ENCODE peak calls at places on chromosomes 4 and X, in seven cellular contexts. L, O, K, C, S, M and A are unnamed samples.
A peak's percentile ranks its signal among the peaks of the same experiment; 100 is the strongest.

GRCh38 chrX:40154229-40154852 is 56.6 kb upstream of the BCOR start:
- DNase-seq in L (no peak), S (peak; percentile 73), C (peak; percentile 71), K (no peak), M (no peak), O (peak; percentile 69), A (no peak)

GRCh38 chr4:109079177-109079576 is 223.3 kb downstream of the COL25A1 start:
- DNase-seq in M (no peak), C (no peak), L (peak; percentile 52), K (no peak), O (no peak), S (peak; percentile 68), A (peak; percentile 8)

GRCh38 chrX:21943460-21944135 is 3.1 kb downstream of the SMS start:
- DNase-seq in C (peak; percentile 10), K (no peak), O (no peak), L (peak; percentile 92), M (no peak), S (peak; percentile 91), A (no peak)

GRCh38 chrX:39242187-39242586 is 440.9 kb downstream of the MID1IP1 start:
- DNase-seq in K (no peak), L (no peak), C (peak; percentile 42), S (peak; percentile 3), O (peak; percentile 64), M (no peak), A (peak; percentile 55)

GRCh38 chr4:166017804-166018203 is 144.8 kb downstream of the TLL1 start:
- DNase-seq in L (no peak), K (no peak), O (no peak), C (no peak), S (no peak), M (no peak), A (no peak)

GRCh38 chr4:1202526-1203378 is 30.4 kb upstream of the SPON2 start:
- DNase-seq in K (no peak), L (no peak), M (no peak), C (no peak), O (no peak), S (no peak), A (no peak)

GRCh38 chr4:122922877-122923511 is 597 bp upstream of the NUDT6 start:
- DNase-seq in K (peak; percentile 83), M (no peak), L (peak; percentile 82), S (peak; percentile 93), C (peak; percentile 88), O (peak; percentile 94), A (peak; percentile 85)

GRCh38 chr4:145048817-145049216 is 49.2 kb downstream of the ANAPC10 start:
- DNase-seq in S (no peak), L (no peak), C (no peak), M (no peak), K (no peak), O (no peak), A (no peak)

GRCh38 chrX:3176439-3176820 is 135.2 kb downstream of the ARSF start:
- DNase-seq in S (peak; percentile 71), K (no peak), O (peak; percentile 14), L (peak; percentile 49), C (no peak), M (no peak), A (peak; percentile 14)

GRCh38 chr4:102623622-102624021 is 122.5 kb downstream of the NFKB1 start:
- DNase-seq in S (peak; percentile 52), O (peak; percentile 67), K (no peak), M (no peak), L (peak; percentile 71), C (peak; percentile 41), A (no peak)

GRCh38 chrX:109774706-109775105 is 41.6 kb upstream of the ACSL4 start:
- DNase-seq in S (peak; percentile 76), O (no peak), C (no peak), M (no peak), K (no peak), L (peak; percentile 77), A (peak; percentile 39)

GRCh38 chr4:74118600-74119351 is 19.8 kb upstream of the CXCL2 start:
- DNase-seq in C (no peak), K (no peak), O (no peak), S (no peak), L (no peak), M (no peak), A (no peak)

GRCh38 chr4:108210989-108211725 is 42.4 kb upstream of the LEF1 start:
- DNase-seq in C (no peak), S (peak; percentile 9), M (no peak), K (no peak), O (no peak), L (peak; percentile 7), A (no peak)

GRCh38 chr4:76012388-76012801 is 5.1 kb upstream of the CXCL9 start:
- DNase-seq in C (no peak), O (no peak), S (peak; percentile 80), K (no peak), M (no peak), L (peak; percentile 91), A (no peak)

GRCh38 chr4:76016383-76016782 is 6.9 kb downstream of the CXCL10 start:
- DNase-seq in S (no peak), L (no peak), O (peak; percentile 44), M (no peak), K (no peak), C (peak; percentile 57), A (peak; percentile 73)

GRCh38 chrX:124215786-124216185 is 116.7 kb upstream of the TEX13D start:
- DNase-seq in K (no peak), O (no peak), S (no peak), L (no peak), C (no peak), M (no peak), A (no peak)

GRCh38 chrX:49995021-49995731 is 72.8 kb downstream of the CLCN5 start:
- DNase-seq in S (peak; percentile 74), O (peak; percentile 86), L (peak; percentile 77), M (no peak), K (no peak), C (no peak), A (peak; percentile 46)

GRCh38 chrX:25442501-25442900 is 426.7 kb upstream of the ARX start:
- DNase-seq in L (no peak), M (no peak), O (peak; percentile 4), C (no peak), K (no peak), S (no peak), A (peak; percentile 15)

GRCh38 chr4:82893942-82894341 is 3.0 kb upstream of the SEC31A start:
- DNase-seq in O (no peak), S (no peak), K (no peak), C (no peak), L (no peak), M (no peak), A (no peak)

GRCh38 chr4:7003176-7003878 is 39.8 kb upstream of the TADA2B start:
- DNase-seq in M (no peak), O (no peak), C (no peak), L (no peak), K (no peak), S (no peak), A (no peak)

GRCh38 chr4:130559268-130559667 is 1463.3 kb downstream of the C4orf33 start:
- DNase-seq in S (no peak), C (no peak), O (no peak), K (no peak), L (no peak), M (no peak), A (no peak)

GRCh38 chrX:2819345-2820130 is 9.2 kb upstream of the GYG2 start:
- DNase-seq in L (peak; percentile 39), O (no peak), S (peak; percentile 32), C (no peak), K (no peak), M (no peak), A (no peak)

GRCh38 chrX:154593201-154593600 is 8.3 kb downstream of the CTAG1A start:
- DNase-seq in S (no peak), L (no peak), O (no peak), C (no peak), K (no peak), M (no peak), A (no peak)

GRCh38 chr4:37795796-37796195 is 30.7 kb upstream of the PGM2 start:
- DNase-seq in L (no peak), O (no peak), K (no peak), M (no peak), C (no peak), S (no peak), A (no peak)

GRCh38 chrX:15749642-15750610 is 11.9 kb downstream of the CA5B start:
- DNase-seq in S (peak; percentile 30), O (no peak), M (no peak), C (no peak), K (no peak), L (peak; percentile 6), A (peak; percentile 80)

GRCh38 chr4:109816082-109816442 is 500 bp downstream of the GAR1 start:
- DNase-seq in M (no peak), K (no peak), S (no peak), C (no peak), O (no peak), L (no peak), A (peak; percentile 27)

GRCh38 chrX:101208152-101208905 is 11.3 kb upstream of the DRP2 start:
- DNase-seq in O (no peak), C (no peak), M (no peak), K (no peak), L (peak; percentile 41), S (no peak), A (no peak)
- H3K23ac ChIP-seq in O (no peak overlapping the region), C (no peak overlapping the region), M (no peak overlapping the region), K (no peak overlapping the region), L (no peak overlapping the region), S (no peak overlapping the region), A (no peak overlapping the region)

GRCh38 chr4:8038702-8039251 is 99.1 kb upstream of the AFAP1 start:
- DNase-seq in K (no peak), L (no peak), M (no peak), C (no peak), S (no peak), O (no peak), A (no peak)

GRCh38 chr4:8039290-8039689 is 99.6 kb upstream of the AFAP1 start:
- DNase-seq in M (no peak), C (no peak), K (peak; percentile 74), O (peak; percentile 58), S (no peak), L (no peak), A (no peak)

GRCh38 chr4:8041868-8042267 is 102.2 kb upstream of the AFAP1 start:
- DNase-seq in K (no peak), M (no peak), L (no peak), C (no peak), O (no peak), S (no peak), A (no peak)

GRCh38 chr4:8038083-8038482 is 98.4 kb upstream of the AFAP1 start:
- DNase-seq in C (no peak), M (no peak), S (no peak), L (no peak), K (no peak), O (no peak), A (no peak)

GRCh38 chr4:8040607-8041006 is 100.9 kb upstream of the AFAP1 start:
- DNase-seq in M (no peak), O (no peak), K (no peak), C (no peak), S (no peak), L (no peak), A (no peak)
- H2BK5ac ChIP-seq in M (no peak overlapping the region), O (no peak overlapping the region), K (no peak overlapping the region), C (no peak overlapping the region), S (no peak overlapping the region), L (no peak overlapping the region), A (no peak overlapping the region)

GRCh38 chr4:184324939-184325477 is 107.3 kb upstream of the ENPP6 start:
- DNase-seq in K (no peak), L (no peak), C (no peak), O (peak; percentile 35), M (no peak), S (no peak), A (no peak)
- H3K23ac ChIP-seq in K (no peak overlapping the region), L (no peak overlapping the region), C (no peak overlapping the region), O (no peak overlapping the region), M (no peak overlapping the region), S (no peak overlapping the region), A (no peak overlapping the region)

GRCh38 chr4:24211821-24212220 is 322.0 kb upstream of the PPARGC1A start:
- DNase-seq in K (no peak), L (peak; percentile 85), M (no peak), C (no peak), S (no peak), O (peak; percentile 18), A (no peak)
- H2BK5ac ChIP-seq in K (no peak overlapping the region), L (peak overlapping the region; percentile 20), M (no peak overlapping the region), C (no peak overlapping the region), S (no peak overlapping the region), O (no peak overlapping the region), A (no peak overlapping the region)